ENCODE peak calls at places on chromosomes 6 and 20, in eight cellular contexts. X is tibial artery, Q is fibroblast of pulmonary artery, N is lower leg skin, M is BJ, R is left ventricle myocardium inferior, C is fibroblast of mammary gland, W is right lobe of liver. H is an unnamed sample.

GRCh38 chr6:13302751-13303667 is 25.3 kb downstream of the TBC1D7 start:
- DNase-seq in X (peak; percentile 76), Q (peak; percentile 100), N (peak; percentile 93), M (peak; percentile 98), R (peak; percentile 37), C (peak; percentile 99), W (peak; percentile 61), H (peak; percentile 92)

GRCh38 chr6:133341607-133342158 is 100.5 kb downstream of the EYA4 start:
- DNase-seq in X (no peak), Q (peak; percentile 93), N (no peak), M (peak; percentile 80), R (no peak), C (no peak), W (no peak), H (no peak)

GRCh38 chr6:155472886-155473285 is 17.2 kb upstream of the NOX3 start:
- DNase-seq in X (no peak), Q (peak; percentile 73), N (no peak), M (no peak), R (no peak), C (peak; percentile 85), W (no peak), H (no peak)

GRCh38 chr20:62697468-62697912 is 11.1 kb upstream of the NTSR1 start:
- DNase-seq in X (no peak), Q (no peak), N (no peak), M (no peak), R (no peak), C (no peak), W (no peak), H (no peak)

GRCh38 chr6:24357336-24358218 is at the start of gene DCDC2:
- DNase-seq in X (no peak), Q (peak; percentile 18), N (peak; percentile 86), M (no peak), R (no peak), C (peak; percentile 2), W (peak; percentile 54), H (no peak)

GRCh38 chr6:30981942-30982772 is 1.4 kb upstream of the MUC21 start:
- DNase-seq in X (peak; percentile 27), Q (peak; percentile 79), N (no peak), M (peak; percentile 38), R (no peak), C (peak; percentile 84), W (no peak), H (peak; percentile 44)

GRCh38 chr6:139257821-139258398 is 33.9 kb downstream of the TXLNB start:
- DNase-seq in X (no peak), Q (no peak), N (no peak), M (no peak), R (no peak), C (no peak), W (no peak), H (no peak)

GRCh38 chr20:834151-834747 is 734 bp downstream of the FAM110A start:
- DNase-seq in X (no peak), Q (no peak), N (no peak), M (no peak), R (no peak), C (no peak), W (no peak), H (no peak)

GRCh38 chr20:25195962-25196700 is 619 bp downstream of the ENTPD6 start:
- DNase-seq in X (no peak), Q (no peak), N (no peak), M (no peak), R (no peak), C (no peak), W (no peak), H (no peak)

GRCh38 chr6:143062551-143062950 is 1.9 kb downstream of the AIG1 start:
- DNase-seq in X (no peak), Q (no peak), N (no peak), M (no peak), R (no peak), C (no peak), W (no peak), H (no peak)

GRCh38 chr6:31079656-31080261 is 32.6 kb downstream of the C6orf15 start:
- DNase-seq in X (peak; percentile 68), Q (peak; percentile 76), N (peak; percentile 89), M (no peak), R (peak; percentile 34), C (peak; percentile 66), W (no peak), H (peak; percentile 33)

GRCh38 chr20:51938557-51939324 is 136.4 kb upstream of the SALL4 start:
- DNase-seq in X (no peak), Q (no peak), N (no peak), M (no peak), R (no peak), C (peak; percentile 12), W (no peak), H (no peak)

GRCh38 chr6:108947114-108947854 is 99.1 kb downstream of the ARMC2 start:
- DNase-seq in X (peak; percentile 66), Q (peak; percentile 85), N (no peak), M (peak; percentile 75), R (no peak), C (peak; percentile 94), W (no peak), H (peak; percentile 57)

GRCh38 chr20:18401305-18401704 is 65.5 kb downstream of the DZANK1 start:
- DNase-seq in X (no peak), Q (no peak), N (no peak), M (no peak), R (no peak), C (no peak), W (no peak), H (no peak)

GRCh38 chr6:11616200-11616611 is 78.7 kb downstream of the TMEM170B start:
- DNase-seq in X (no peak), Q (peak; percentile 62), N (peak; percentile 78), M (peak; percentile 96), R (no peak), C (peak; percentile 87), W (no peak), H (no peak)

GRCh38 chr6:137927777-137928218 is 60.7 kb downstream of the TNFAIP3 start:
- DNase-seq in X (no peak), Q (peak; percentile 46), N (no peak), M (no peak), R (no peak), C (no peak), W (no peak), H (no peak)

GRCh38 chr6:11007715-11008608 is 36.1 kb downstream of the ELOVL2 start:
- DNase-seq in X (no peak), Q (peak; percentile 66), N (no peak), M (no peak), R (no peak), C (peak; percentile 63), W (no peak), H (no peak)

GRCh38 chr6:130029163-130029562 is 10.8 kb downstream of the L3MBTL3 start:
- DNase-seq in X (no peak), Q (no peak), N (no peak), M (no peak), R (no peak), C (no peak), W (no peak), H (no peak)

GRCh38 chr20:64083380-64084208 is 604 bp downstream of the LKAAEAR1 start:
- DNase-seq in X (no peak), Q (peak; percentile 72), N (peak; percentile 94), M (no peak), R (peak; percentile 77), C (peak; percentile 63), W (peak; percentile 77), H (no peak)

GRCh38 chr20:20130399-20130798 is 78.1 kb downstream of the CFAP61 start:
- DNase-seq in X (no peak), Q (peak; percentile 3), N (no peak), M (no peak), R (no peak), C (peak; percentile 5), W (no peak), H (no peak)
- TF ChIP-seq CTCF in X (no peak), Q (peak; percentile 6), N (no peak), M (peak; percentile 29), R (peak; percentile 20), C (peak; percentile 2), W (no peak), H (peak; percentile 29)

GRCh38 chr20:3071610-3072529 is at the start of gene OXT:
- DNase-seq in X (no peak), Q (no peak), N (peak; percentile 91), M (no peak), R (peak; percentile 56), C (no peak), W (no peak), H (no peak)

GRCh38 chr20:3068075-3068474 is 3.3 kb upstream of the OXT start:
- DNase-seq in X (no peak), Q (no peak), N (no peak), M (no peak), R (no peak), C (no peak), W (no peak), H (no peak)

GRCh38 chr20:3068986-3069900 is 2.2 kb upstream of the OXT start:
- DNase-seq in X (no peak), Q (no peak), N (no peak), M (no peak), R (no peak), C (peak; percentile 72), W (peak; percentile 92), H (no peak)

GRCh38 chr20:3072530-3073250 is 1.3 kb downstream of the OXT start:
- DNase-seq in X (no peak), Q (no peak), N (no peak), M (no peak), R (no peak), C (no peak), W (no peak), H (no peak)

DNA sequence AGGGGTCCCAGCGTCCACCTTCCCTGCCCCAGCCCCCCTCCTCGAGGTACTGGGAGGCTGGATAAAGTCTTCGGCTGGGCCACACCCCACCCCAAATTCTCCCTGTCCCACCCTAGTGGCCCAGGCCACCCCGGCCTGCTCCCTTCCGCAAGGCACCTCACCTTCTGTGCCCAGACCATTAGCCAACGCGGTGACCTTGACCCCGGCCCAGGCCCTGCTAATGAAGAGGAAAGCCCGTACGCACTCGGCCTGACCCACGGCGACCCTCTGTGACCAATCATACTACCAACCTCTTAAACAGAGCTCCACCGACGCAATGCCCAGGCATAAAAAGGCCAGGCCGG is 182 bp upstream of the OXT start:
- DNase-seq in X (no peak), Q (no peak), N (no peak), M (no peak), R (no peak), C (no peak), W (no peak), H (no peak)
- H3K4me3 ChIP-seq in X (no peak overlapping the region), Q (no peak overlapping the region), N (peak overlapping the region; percentile 49), M (peak overlapping the region; percentile 41), R (peak overlapping the region; percentile 72), C (no peak overlapping the region), W (peak overlapping the region; percentile 45), H (no peak overlapping the region)

GRCh38 chr6:16819752-16820151 is 58.5 kb upstream of the ATXN1 start:
- DNase-seq in X (no peak), Q (peak; percentile 20), N (no peak), M (no peak), R (no peak), C (peak; percentile 52), W (peak; percentile 77), H (no peak)
- TF ChIP-seq CTCF in X (peak; percentile 5), Q (peak; percentile 40), N (no peak), M (peak; percentile 38), R (peak; percentile 35), C (peak; percentile 48), W (peak; percentile 35), H (peak; percentile 38)

DNA sequence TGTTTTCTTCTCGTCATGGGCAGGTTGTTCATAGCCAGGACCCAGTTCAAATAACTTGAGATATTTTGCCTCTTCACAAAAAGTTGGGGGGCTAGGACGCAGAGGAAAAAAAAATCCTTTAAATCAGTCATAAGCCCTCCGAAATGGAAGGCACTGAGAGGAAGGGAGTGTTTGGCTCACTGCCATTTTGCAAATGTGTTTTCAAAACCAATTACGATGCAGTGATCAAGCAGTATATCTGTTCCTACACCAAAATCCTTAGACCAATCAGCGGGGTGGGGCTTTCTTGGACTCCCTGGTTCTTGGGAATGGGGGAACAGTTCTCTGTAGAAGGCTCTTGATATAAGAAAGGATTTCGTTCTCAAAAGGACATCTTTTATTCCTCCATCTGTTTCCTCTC is 478.7 kb upstream of the JARID2 start:
- DNase-seq in X (no peak), Q (no peak), N (no peak), M (no peak), R (no peak), C (no peak), W (no peak), H (no peak)
- H3K4me3 ChIP-seq in X (no peak overlapping the region), Q (no peak overlapping the region), N (no peak overlapping the region), M (no peak overlapping the region), R (no peak overlapping the region), C (no peak overlapping the region), W (no peak overlapping the region), H (no peak overlapping the region)